ENCODE peak calls at places on chromosomes 1 and 21, in five cellular contexts. One of them, this sample, is unnamed.

GRCh38 chr1:233244183-233244582 is 51.3 kb downstream of the PCNX2 start:
- DNase-seq in substantia nigra: no peak
- DNase-seq in epithelial cell of esophagus: no peak
- DNase-seq in lower leg skin: no peak
- DNase-seq in HEK293T: no peak
- DNase-seq in this sample: peak; percentile 35

GRCh38 chr1:151372411-151372934 is at the start of gene SELENBP1:
- DNase-seq in substantia nigra: peak; percentile 75
- DNase-seq in epithelial cell of esophagus: peak; percentile 38
- DNase-seq in lower leg skin: peak; percentile 94
- DNase-seq in HEK293T: peak; percentile 70
- DNase-seq in this sample: peak; percentile 48

GRCh38 chr21:43684424-43684823 is 25.1 kb downstream of the RRP1B start:
- DNase-seq in substantia nigra: no peak
- DNase-seq in epithelial cell of esophagus: no peak
- DNase-seq in lower leg skin: no peak
- DNase-seq in HEK293T: no peak
- DNase-seq in this sample: no peak

GRCh38 chr1:203625623-203626189 is 926 bp upstream of the ATP2B4 start:
- DNase-seq in substantia nigra: peak; percentile 61
- DNase-seq in epithelial cell of esophagus: peak; percentile 97
- DNase-seq in lower leg skin: no peak
- DNase-seq in HEK293T: peak; percentile 31
- DNase-seq in this sample: no peak

GRCh38 chr1:117110774-117111173 is 10.8 kb downstream of the TRIM45 start:
- DNase-seq in substantia nigra: no peak
- DNase-seq in epithelial cell of esophagus: peak; percentile 88
- DNase-seq in lower leg skin: no peak
- DNase-seq in HEK293T: no peak
- DNase-seq in this sample: no peak

GRCh38 chr1:69524010-69524409 is 43.7 kb upstream of the LRRC7 start:
- DNase-seq in substantia nigra: no peak
- DNase-seq in epithelial cell of esophagus: peak; percentile 34
- DNase-seq in lower leg skin: no peak
- DNase-seq in HEK293T: no peak
- DNase-seq in this sample: no peak

GRCh38 chr21:25979845-25980433 is 190.6 kb downstream of the APP start:
- DNase-seq in substantia nigra: no peak
- DNase-seq in epithelial cell of esophagus: no peak
- DNase-seq in lower leg skin: no peak
- DNase-seq in HEK293T: no peak
- DNase-seq in this sample: no peak

GRCh38 chr1:228340686-228341449 is 65.8 kb downstream of the TRIM11 start:
- DNase-seq in substantia nigra: no peak
- DNase-seq in epithelial cell of esophagus: no peak
- DNase-seq in lower leg skin: peak; percentile 82
- DNase-seq in HEK293T: no peak
- DNase-seq in this sample: no peak

GRCh38 chr21:34009193-34009592 is 64.2 kb upstream of the MRPS6 start:
- DNase-seq in substantia nigra: no peak
- DNase-seq in epithelial cell of esophagus: no peak
- DNase-seq in lower leg skin: no peak
- DNase-seq in HEK293T: no peak
- DNase-seq in this sample: no peak

GRCh38 chr1:53390261-53390660 is 62.4 kb upstream of the LRP8 start:
- DNase-seq in substantia nigra: peak; percentile 38
- DNase-seq in epithelial cell of esophagus: no peak
- DNase-seq in lower leg skin: no peak
- DNase-seq in HEK293T: no peak
- DNase-seq in this sample: no peak

GRCh38 chr1:5745776-5746610 is 246.2 kb downstream of the NPHP4 start:
- DNase-seq in substantia nigra: peak; percentile 56
- DNase-seq in epithelial cell of esophagus: peak; percentile 75
- DNase-seq in lower leg skin: no peak
- DNase-seq in HEK293T: peak; percentile 84
- DNase-seq in this sample: peak; percentile 71

GRCh38 chr1:8249838-8250237 is 68.1 kb upstream of the SLC45A1 start:
- DNase-seq in substantia nigra: no peak
- DNase-seq in epithelial cell of esophagus: no peak
- DNase-seq in lower leg skin: no peak
- DNase-seq in HEK293T: no peak
- DNase-seq in this sample: no peak

GRCh38 chr1:202967684-202968281 is 726 bp upstream of the CYB5R1 start:
- DNase-seq in substantia nigra: peak; percentile 32
- DNase-seq in epithelial cell of esophagus: peak; percentile 33
- DNase-seq in lower leg skin: peak; percentile 88
- DNase-seq in HEK293T: no peak
- DNase-seq in this sample: no peak

GRCh38 chr1:228062085-228062791 is 20.3 kb upstream of the ARF1 start:
- DNase-seq in substantia nigra: no peak
- DNase-seq in epithelial cell of esophagus: no peak
- DNase-seq in lower leg skin: peak; percentile 78
- DNase-seq in HEK293T: no peak
- DNase-seq in this sample: no peak

GRCh38 chr21:45554477-45555175 is 12.4 kb upstream of the SLC19A1 start:
- DNase-seq in substantia nigra: peak; percentile 84
- DNase-seq in epithelial cell of esophagus: peak; percentile 63
- DNase-seq in lower leg skin: peak; percentile 96
- DNase-seq in HEK293T: peak; percentile 92
- DNase-seq in this sample: peak; percentile 52

GRCh38 chr1:171429137-171429536 is 56.2 kb upstream of the PRRC2C start:
- DNase-seq in substantia nigra: no peak
- DNase-seq in epithelial cell of esophagus: no peak
- DNase-seq in lower leg skin: no peak
- DNase-seq in HEK293T: no peak
- DNase-seq in this sample: no peak

GRCh38 chr1:174222166-174222949 is 63.0 kb downstream of the RABGAP1L start:
- DNase-seq in substantia nigra: no peak
- DNase-seq in epithelial cell of esophagus: peak; percentile 98
- DNase-seq in lower leg skin: no peak
- DNase-seq in HEK293T: no peak
- DNase-seq in this sample: no peak

GRCh38 chr1:100510441-100510840 is 27.5 kb upstream of the GPR88 start:
- DNase-seq in substantia nigra: no peak
- DNase-seq in epithelial cell of esophagus: no peak
- DNase-seq in lower leg skin: no peak
- DNase-seq in HEK293T: no peak
- DNase-seq in this sample: no peak

This sample was measured in A549.